ENCODE peak calls at places on chromosomes 7 and 10, in ten cellular contexts. N is transverse colon, S is SK-N-SH, Y is suprapubic skin, A is A549, V is tibial nerve, P is K562, J is ovary, R is GM12878, Z is upper lobe of left lung. W is an unnamed sample. For H3K9me3, the result is how much of the 10 kb centered on the place peaks cover.

GRCh38 chr10:122878799-122879338 is 512 bp downstream of the FAM24B start:
- DNase-seq in N (peak), S (peak), Y (no peak), A (peak), V (no peak), P (no peak), J (no peak), R (no peak), Z (no peak), W (no peak)

GRCh38 chr7:155533120-155533826 is 13.1 kb downstream of the CNPY1 start:
- DNase-seq in N (no peak), S (peak), Y (peak), A (no peak), V (no peak), P (no peak), J (no peak), R (no peak), Z (no peak), W (no peak)

GRCh38 chr10:20714518-20714917 is 182.6 kb downstream of the NEBL start:
- DNase-seq in N (no peak), S (no peak), Y (no peak), A (no peak), V (no peak), P (no peak), J (no peak), R (no peak), Z (no peak), W (no peak)

GRCh38 chr7:157079116-157079515 is 59.6 kb upstream of the UBE3C start:
- DNase-seq in N (no peak), S (no peak), Y (peak), A (no peak), V (no peak), P (peak), J (no peak), R (no peak), Z (no peak), W (no peak)

GRCh38 chr10:125028291-125028867 is 86.5 kb downstream of the ZRANB1 start:
- DNase-seq in N (no peak), S (peak), Y (no peak), A (no peak), V (no peak), P (no peak), J (no peak), R (no peak), Z (no peak), W (no peak)

GRCh38 chr10:124494050-124494807 is 32.6 kb downstream of the LHPP start:
- DNase-seq in N (no peak), S (no peak), Y (no peak), A (no peak), V (no peak), P (no peak), J (no peak), R (no peak), Z (no peak), W (no peak)

GRCh38 chr10:72772031-72772430 is 80.1 kb downstream of the MCU start:
- DNase-seq in N (no peak), S (no peak), Y (no peak), A (no peak), V (no peak), P (no peak), J (no peak), R (no peak), Z (no peak), W (no peak)

GRCh38 chr10:59375990-59376389 is 13.6 kb upstream of the FAM13C start:
- DNase-seq in N (no peak), S (no peak), Y (no peak), A (no peak), V (no peak), P (no peak), J (no peak), R (no peak), Z (no peak), W (no peak)

GRCh38 chr7:734214-734613 is 7.1 kb upstream of the PRKAR1B start:
- DNase-seq in N (no peak), S (no peak), Y (no peak), A (no peak), V (no peak), P (no peak), J (no peak), R (no peak), Z (no peak), W (no peak)

GRCh38 chr7:100835903-100836811 is 8.8 kb upstream of the EPHB4 start:
- DNase-seq in N (peak), S (peak), Y (no peak), A (no peak), V (no peak), P (no peak), J (peak), R (no peak), Z (peak), W (no peak)

GRCh38 chr10:93947524-93947923 is 46.2 kb upstream of the PLCE1 start:
- DNase-seq in N (no peak), S (no peak), Y (no peak), A (no peak), V (no peak), P (peak), J (no peak), R (no peak), Z (no peak), W (no peak)

GRCh38 chr10:46326971-46327370 is 40.2 kb downstream of the ANTXRL start:
- DNase-seq in N (no peak), S (no peak), Y (no peak), A (no peak), V (no peak), P (no peak), J (no peak), R (no peak), Z (no peak), W (no peak)

GRCh38 chr7:74338366-74339108 is 49.3 kb downstream of the CLIP2 start:
- DNase-seq in N (no peak), S (no peak), Y (no peak), A (no peak), V (no peak), P (no peak), J (no peak), R (no peak), Z (no peak), W (no peak)

GRCh38 chr7:120337308-120337907 is 64.4 kb downstream of the KCND2 start:
- DNase-seq in N (no peak), S (peak), Y (no peak), A (peak), V (no peak), P (peak), J (no peak), R (no peak), Z (no peak), W (no peak)

GRCh38 chr10:112374724-112375541 is 1.0 kb downstream of the ACSL5 start:
- DNase-seq in N (peak), S (no peak), Y (no peak), A (no peak), V (no peak), P (no peak), J (no peak), R (no peak), Z (peak), W (no peak)

GRCh38 chr10:29767958-29768357 is 133.2 kb upstream of the SVIL start:
- DNase-seq in N (no peak), S (no peak), Y (no peak), A (no peak), V (no peak), P (no peak), J (no peak), R (no peak), Z (no peak), W (no peak)

GRCh38 chr7:8159595-8159994 is 102.4 kb downstream of the ICA1 start:
- DNase-seq in N (no peak), S (no peak), Y (no peak), A (no peak), V (no peak), P (no peak), J (no peak), R (no peak), Z (no peak), W (no peak)

GRCh38 chr7:137755846-137756685 is 90.7 kb downstream of the DGKI start:
- DNase-seq in N (no peak), S (no peak), Y (no peak), A (no peak), V (no peak), P (no peak), J (no peak), R (no peak), Z (no peak), W (no peak)

GRCh38 chr7:74012842-74013249 is 15.1 kb upstream of the ELN start:
- DNase-seq in N (no peak), S (peak), Y (no peak), A (no peak), V (no peak), P (peak), J (no peak), R (peak), Z (no peak), W (no peak)

GRCh38 chr10:49766484-49766883 is 4.4 kb upstream of the OGDHL start:
- DNase-seq in N (no peak), S (no peak), Y (no peak), A (no peak), V (no peak), P (no peak), J (no peak), R (no peak), Z (no peak), W (no peak)

GRCh38 chr7:79933144-79933543 is 201.5 kb upstream of the GNAI1 start:
- DNase-seq in N (no peak), S (no peak), Y (no peak), A (no peak), V (no peak), P (no peak), J (no peak), R (no peak), Z (no peak), W (no peak)

GRCh38 chr7:44590910-44591309 is 8.9 kb upstream of the TMED4 start:
- DNase-seq in N (no peak), S (no peak), Y (no peak), A (no peak), V (no peak), P (no peak), J (no peak), R (no peak), Z (no peak), W (no peak)

GRCh38 chr7:139648941-139649425 is 125.5 kb downstream of the CLEC2L start:
- DNase-seq in N (peak), S (no peak), Y (no peak), A (no peak), V (no peak), P (no peak), J (no peak), R (peak), Z (peak), W (no peak)

GRCh38 chr10:100509241-100509640 is 10.4 kb downstream of the SEC31B start:
- DNase-seq in N (no peak), S (no peak), Y (no peak), A (no peak), V (no peak), P (no peak), J (no peak), R (no peak), Z (no peak), W (no peak)

GRCh38 chr10:5952731-5953385 is 24.5 kb downstream of the IL15RA start:
- DNase-seq in N (no peak), S (no peak), Y (peak), A (no peak), V (no peak), P (no peak), J (peak), R (no peak), Z (no peak), W (no peak)
- H3K27ac ChIP-seq in N (no peak), S (no peak), Y (no peak), A (no peak), V (no peak), P (no peak), J (no peak), R (no peak), Z (peak), W (no peak)

DNA sequence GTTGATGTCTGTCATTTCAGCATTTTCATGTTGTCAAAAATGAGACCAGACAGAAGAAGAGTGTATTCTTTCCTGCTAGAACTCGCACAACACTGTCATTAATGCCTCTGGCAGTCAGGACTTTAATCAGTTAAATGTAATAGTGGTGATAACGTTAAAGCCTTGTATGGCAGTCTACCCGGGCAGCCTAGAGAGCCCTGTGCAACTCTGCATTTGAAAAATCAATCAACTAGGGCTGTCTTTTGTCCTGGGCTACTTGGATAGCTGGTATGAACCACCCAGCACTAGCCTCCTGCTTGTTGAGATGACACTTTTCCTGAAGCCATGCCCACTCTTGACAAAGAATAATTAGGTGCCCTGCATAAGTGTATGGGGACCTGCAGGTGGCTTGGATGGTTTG is 19.8 kb downstream of the MGMT start:
- DNase-seq in N (no peak), S (no peak), Y (no peak), A (no peak), V (no peak), P (no peak), J (no peak), R (no peak), Z (no peak), W (peak)
- H3K9me3 ChIP-seq in N (half or more), S (under half), Y (under half), A (under half), V (under half), P (under half), J (under half), R (under half), Z (under half), W (under half)

GRCh38 chr7:41974835-41975234 is 262.2 kb downstream of the GLI3 start:
- DNase-seq in N (no peak), S (no peak), Y (no peak), A (no peak), V (no peak), P (no peak), J (no peak), R (no peak), Z (no peak), W (no peak)

GRCh38 chr7:41975854-41976253 is 261.2 kb downstream of the GLI3 start:
- DNase-seq in N (no peak), S (no peak), Y (no peak), A (no peak), V (no peak), P (no peak), J (no peak), R (no peak), Z (no peak), W (no peak)

GRCh38 chr7:41977165-41977651 is 259.8 kb downstream of the GLI3 start:
- DNase-seq in N (no peak), S (peak), Y (no peak), A (peak), V (no peak), P (peak), J (no peak), R (no peak), Z (no peak), W (no peak)

GRCh38 chr7:41978858-41979257 is 258.2 kb downstream of the GLI3 start:
- DNase-seq in N (no peak), S (no peak), Y (no peak), A (no peak), V (no peak), P (no peak), J (no peak), R (no peak), Z (no peak), W (no peak)

GRCh38 chr7:41976411-41976810 is 260.6 kb downstream of the GLI3 start:
- DNase-seq in N (no peak), S (no peak), Y (no peak), A (no peak), V (no peak), P (no peak), J (no peak), R (no peak), Z (no peak), W (no peak)
- TF ChIP-seq EP300 in N (no peak), S (no peak), Y (no peak), A (no peak), V (no peak), P (no peak), J (no peak), R (no peak), Z (no peak), W (no peak)

DNA sequence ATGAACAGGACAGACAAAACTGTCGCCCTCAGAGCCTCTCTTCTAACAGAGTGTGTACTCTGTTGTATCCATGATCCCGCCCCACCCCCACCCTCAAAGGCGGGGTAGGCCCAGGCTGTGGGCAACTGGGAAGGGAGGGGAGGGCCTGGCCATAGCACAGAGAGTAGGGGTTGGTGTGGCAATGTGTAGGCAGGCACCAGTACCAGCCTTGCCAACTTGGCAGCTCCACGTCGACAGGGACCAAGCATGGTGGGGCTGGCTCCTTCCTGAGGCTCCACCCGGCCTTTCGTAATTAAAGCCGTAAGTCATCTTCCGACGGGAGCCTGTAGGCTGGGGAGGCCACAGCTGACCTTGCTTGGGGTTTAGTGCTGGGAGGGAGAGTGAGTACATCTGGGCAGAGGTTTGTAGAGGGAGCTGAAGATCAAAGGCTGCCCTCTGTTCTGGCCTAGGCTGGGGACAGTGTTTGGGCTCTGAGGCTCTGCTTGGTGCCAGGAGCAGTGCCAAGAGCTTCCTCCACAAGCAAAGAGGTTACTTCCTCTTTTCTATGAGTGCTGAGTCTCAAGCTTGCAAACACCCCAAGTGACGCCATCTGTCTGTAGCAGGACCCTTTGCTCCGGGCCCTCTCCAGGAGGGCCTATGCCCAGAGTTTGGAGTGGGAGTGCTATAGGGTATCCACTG is 121.6 kb downstream of the C10orf105 start:
- DNase-seq in N (peak), S (no peak), Y (peak), A (no peak), V (peak), P (peak), J (peak), R (no peak), Z (peak), W (no peak)
- H3K27ac ChIP-seq in N (peak), S (no peak), Y (peak), A (peak), V (peak), P (no peak), J (peak), R (no peak), Z (peak), W (peak)

W was measured in esophagus muscularis mucosa.